ENCODE peak calls at places on chromosome 16, in five cellular contexts. One of them, this sample, is unnamed.

GRCh38 chr16:71709231-71709781 is 15.2 kb downstream of the PHLPP2 start:
- DNase-seq in BJ: no peak
- DNase-seq in cardiac fibroblast: peak
- DNase-seq in CD8-positive, alpha-beta memory T cell: no peak
- DNase-seq in fibroblast of pulmonary artery: peak
- DNase-seq in this sample: peak

GRCh38 chr16:71883849-71884638 is at the start of gene ZNF821:
- DNase-seq in CD8-positive, alpha-beta memory T cell: peak
- DNase-seq in BJ: no peak
- DNase-seq in fibroblast of pulmonary artery: peak
- DNase-seq in cardiac fibroblast: peak
- DNase-seq in this sample: peak

GRCh38 chr16:48916566-48916965 is 306.6 kb upstream of the N4BP1 start:
- DNase-seq in fibroblast of pulmonary artery: no peak
- DNase-seq in BJ: no peak
- DNase-seq in CD8-positive, alpha-beta memory T cell: no peak
- DNase-seq in cardiac fibroblast: no peak
- DNase-seq in this sample: no peak

GRCh38 chr16:87864331-87864989 is 4.8 kb downstream of the SLC7A5 start:
- DNase-seq in BJ: no peak
- DNase-seq in CD8-positive, alpha-beta memory T cell: no peak
- DNase-seq in cardiac fibroblast: no peak
- DNase-seq in fibroblast of pulmonary artery: no peak
- DNase-seq in this sample: no peak

GRCh38 chr16:69840975-69841374 is 78.8 kb downstream of the WWP2 start:
- DNase-seq in fibroblast of pulmonary artery: no peak
- DNase-seq in BJ: no peak
- DNase-seq in CD8-positive, alpha-beta memory T cell: no peak
- DNase-seq in cardiac fibroblast: no peak
- DNase-seq in this sample: no peak

GRCh38 chr16:71895679-71896385 is 501 bp downstream of the IST1 start:
- DNase-seq in BJ: no peak
- DNase-seq in CD8-positive, alpha-beta memory T cell: peak
- DNase-seq in fibroblast of pulmonary artery: peak
- DNase-seq in cardiac fibroblast: peak
- DNase-seq in this sample: peak

GRCh38 chr16:58960484-58960883 is 226.4 kb upstream of the GOT2 start:
- DNase-seq in CD8-positive, alpha-beta memory T cell: no peak
- DNase-seq in fibroblast of pulmonary artery: no peak
- DNase-seq in BJ: no peak
- DNase-seq in cardiac fibroblast: no peak
- DNase-seq in this sample: no peak

GRCh38 chr16:8795096-8795495 is 2.3 kb downstream of the TMEM186 start:
- DNase-seq in CD8-positive, alpha-beta memory T cell: no peak
- DNase-seq in cardiac fibroblast: no peak
- DNase-seq in fibroblast of pulmonary artery: no peak
- DNase-seq in BJ: no peak
- DNase-seq in this sample: no peak

GRCh38 chr16:68503334-68503733 is 35.8 kb upstream of the ZFP90 start:
- DNase-seq in fibroblast of pulmonary artery: no peak
- DNase-seq in cardiac fibroblast: no peak
- DNase-seq in CD8-positive, alpha-beta memory T cell: no peak
- DNase-seq in BJ: no peak
- DNase-seq in this sample: no peak

GRCh38 chr16:4313563-4314531 is 2.0 kb upstream of the GLIS2 start:
- DNase-seq in BJ: no peak
- DNase-seq in fibroblast of pulmonary artery: no peak
- DNase-seq in cardiac fibroblast: peak
- DNase-seq in CD8-positive, alpha-beta memory T cell: no peak
- DNase-seq in this sample: peak

GRCh38 chr16:30896203-30896889 is at the start of gene CTF1:
- DNase-seq in cardiac fibroblast: peak
- DNase-seq in CD8-positive, alpha-beta memory T cell: no peak
- DNase-seq in fibroblast of pulmonary artery: peak
- DNase-seq in BJ: peak
- DNase-seq in this sample: peak

GRCh38 chr16:51146256-51146924 is 4.7 kb downstream of the SALL1 start:
- DNase-seq in fibroblast of pulmonary artery: peak
- DNase-seq in CD8-positive, alpha-beta memory T cell: no peak
- DNase-seq in BJ: no peak
- DNase-seq in cardiac fibroblast: peak
- DNase-seq in this sample: peak

GRCh38 chr16:85056211-85056748 is 28.7 kb downstream of the KIAA0513 start:
- DNase-seq in cardiac fibroblast: peak
- DNase-seq in CD8-positive, alpha-beta memory T cell: no peak
- DNase-seq in BJ: no peak
- DNase-seq in fibroblast of pulmonary artery: peak
- DNase-seq in this sample: no peak

GRCh38 chr16:75593825-75594820 is 27.9 kb downstream of the GABARAPL2 start:
- DNase-seq in CD8-positive, alpha-beta memory T cell: no peak
- DNase-seq in fibroblast of pulmonary artery: peak
- DNase-seq in BJ: peak
- DNase-seq in cardiac fibroblast: peak
- DNase-seq in this sample: peak

GRCh38 chr16:64364894-64365293 is 757.0 kb downstream of the CDH11 start:
- DNase-seq in CD8-positive, alpha-beta memory T cell: no peak
- DNase-seq in BJ: no peak
- DNase-seq in fibroblast of pulmonary artery: no peak
- DNase-seq in cardiac fibroblast: no peak
- DNase-seq in this sample: no peak

GRCh38 chr16:67201411-67202345 is 2.7 kb downstream of the ELMO3 start:
- DNase-seq in fibroblast of pulmonary artery: no peak
- DNase-seq in cardiac fibroblast: no peak
- DNase-seq in CD8-positive, alpha-beta memory T cell: no peak
- DNase-seq in BJ: no peak
- DNase-seq in this sample: no peak

GRCh38 chr16:67198238-67198734 is 645 bp upstream of the ELMO3 start:
- DNase-seq in BJ: no peak
- DNase-seq in fibroblast of pulmonary artery: no peak
- DNase-seq in cardiac fibroblast: peak
- DNase-seq in CD8-positive, alpha-beta memory T cell: no peak
- DNase-seq in this sample: peak

GRCh38 chr16:67200491-67200890 is 1.6 kb downstream of the ELMO3 start:
- DNase-seq in BJ: no peak
- DNase-seq in CD8-positive, alpha-beta memory T cell: no peak
- DNase-seq in cardiac fibroblast: no peak
- DNase-seq in fibroblast of pulmonary artery: no peak
- DNase-seq in this sample: no peak

GRCh38 chr16:67199011-67199807 is at the start of gene ELMO3:
- DNase-seq in CD8-positive, alpha-beta memory T cell: no peak
- DNase-seq in cardiac fibroblast: no peak
- DNase-seq in BJ: no peak
- DNase-seq in fibroblast of pulmonary artery: no peak
- DNase-seq in this sample: no peak

DNA sequence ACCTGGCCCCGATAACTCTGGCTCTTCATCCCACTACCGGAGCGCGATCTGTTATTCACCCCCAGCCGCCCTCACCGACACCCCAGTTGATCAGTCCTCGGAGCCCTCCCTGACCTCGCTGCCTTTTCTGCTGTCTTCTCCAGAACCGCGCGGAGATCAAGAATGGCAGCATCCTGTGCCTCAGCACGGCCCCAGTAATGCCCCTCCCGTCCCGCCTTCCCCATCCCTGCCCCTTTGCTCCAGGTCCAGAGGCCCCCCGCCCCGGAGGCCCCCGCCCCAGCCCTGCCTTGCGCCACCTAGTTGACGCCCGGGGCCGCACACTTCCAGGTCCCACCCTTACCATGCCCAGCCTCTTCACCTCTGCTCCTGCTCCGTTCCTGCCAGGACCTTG is 872 bp downstream of the ELMO3 start:
- DNase-seq in CD8-positive, alpha-beta memory T cell: no peak
- DNase-seq in cardiac fibroblast: no peak
- DNase-seq in fibroblast of pulmonary artery: no peak
- DNase-seq in BJ: no peak
- DNase-seq in this sample: no peak
- H3K4me3 ChIP-seq in CD8-positive, alpha-beta memory T cell: no peak
- H3K4me3 ChIP-seq in cardiac fibroblast: no peak
- H3K4me3 ChIP-seq in fibroblast of pulmonary artery: no peak
- H3K4me3 ChIP-seq in BJ: no peak
- H3K4me3 ChIP-seq in this sample: no peak

GRCh38 chr16:57628782-57629181 is 352 bp downstream of the ADGRG1 start:
- DNase-seq in cardiac fibroblast: no peak
- DNase-seq in CD8-positive, alpha-beta memory T cell: no peak
- DNase-seq in BJ: no peak
- DNase-seq in fibroblast of pulmonary artery: no peak
- DNase-seq in this sample: no peak
- H3K4me3 ChIP-seq in cardiac fibroblast: peak
- H3K4me3 ChIP-seq in CD8-positive, alpha-beta memory T cell: peak
- H3K4me3 ChIP-seq in BJ: peak
- H3K4me3 ChIP-seq in fibroblast of pulmonary artery: peak
- H3K4me3 ChIP-seq in this sample: peak

GRCh38 chr16:6852643-6853042 is 480.0 kb upstream of the RBFOX1 start:
- DNase-seq in cardiac fibroblast: no peak
- DNase-seq in BJ: no peak
- DNase-seq in CD8-positive, alpha-beta memory T cell: no peak
- DNase-seq in fibroblast of pulmonary artery: no peak
- DNase-seq in this sample: no peak
- H3K4me3 ChIP-seq in cardiac fibroblast: no peak
- H3K4me3 ChIP-seq in BJ: no peak
- H3K4me3 ChIP-seq in CD8-positive, alpha-beta memory T cell: no peak
- H3K4me3 ChIP-seq in fibroblast of pulmonary artery: no peak
- H3K4me3 ChIP-seq in this sample: no peak

GRCh38 chr16:81602377-81602776 is 157.8 kb downstream of the CMIP start:
- DNase-seq in cardiac fibroblast: no peak
- DNase-seq in BJ: no peak
- DNase-seq in CD8-positive, alpha-beta memory T cell: no peak
- DNase-seq in fibroblast of pulmonary artery: no peak
- DNase-seq in this sample: no peak

GRCh38 chr16:81604960-81605383 is 160.4 kb downstream of the CMIP start:
- DNase-seq in cardiac fibroblast: peak
- DNase-seq in fibroblast of pulmonary artery: peak
- DNase-seq in CD8-positive, alpha-beta memory T cell: no peak
- DNase-seq in BJ: no peak
- DNase-seq in this sample: peak

GRCh38 chr16:81601601-81602251 is 157.1 kb downstream of the CMIP start:
- DNase-seq in CD8-positive, alpha-beta memory T cell: no peak
- DNase-seq in BJ: no peak
- DNase-seq in fibroblast of pulmonary artery: peak
- DNase-seq in cardiac fibroblast: peak
- DNase-seq in this sample: peak

GRCh38 chr16:81601008-81601428 is 156.4 kb downstream of the CMIP start:
- DNase-seq in fibroblast of pulmonary artery: peak
- DNase-seq in cardiac fibroblast: peak
- DNase-seq in BJ: no peak
- DNase-seq in CD8-positive, alpha-beta memory T cell: no peak
- DNase-seq in this sample: peak

DNA sequence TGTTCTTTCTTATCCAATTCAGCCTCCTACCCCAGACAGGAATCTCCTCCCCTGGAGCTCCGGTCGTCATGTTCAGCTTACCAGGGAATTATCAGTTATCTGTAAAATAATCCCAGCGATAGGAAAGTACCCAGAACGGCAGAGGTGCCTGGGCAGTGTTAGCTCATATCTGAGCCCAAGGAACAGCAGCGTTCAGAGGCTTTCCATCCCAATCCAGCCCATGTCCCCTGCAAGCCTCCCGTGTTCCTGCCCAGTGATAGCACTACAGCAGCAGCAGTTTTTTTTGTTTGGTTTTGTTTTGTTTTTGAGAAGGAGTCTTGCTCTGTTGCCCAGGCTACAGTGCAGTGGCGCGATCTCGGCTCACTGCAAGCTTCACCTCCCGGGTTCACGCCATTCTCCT is 158.2 kb downstream of the CMIP start:
- DNase-seq in BJ: no peak
- DNase-seq in CD8-positive, alpha-beta memory T cell: no peak
- DNase-seq in cardiac fibroblast: no peak
- DNase-seq in fibroblast of pulmonary artery: no peak
- DNase-seq in this sample: no peak
- H3K4me3 ChIP-seq in BJ: no peak
- H3K4me3 ChIP-seq in CD8-positive, alpha-beta memory T cell: no peak
- H3K4me3 ChIP-seq in cardiac fibroblast: no peak
- H3K4me3 ChIP-seq in fibroblast of pulmonary artery: no peak
- H3K4me3 ChIP-seq in this sample: no peak

GRCh38 chr16:967546-968295 is 3.1 kb downstream of the LMF1 start:
- DNase-seq in cardiac fibroblast: no peak
- DNase-seq in fibroblast of pulmonary artery: no peak
- DNase-seq in CD8-positive, alpha-beta memory T cell: no peak
- DNase-seq in BJ: no peak
- DNase-seq in this sample: no peak
- H3K4me3 ChIP-seq in cardiac fibroblast: no peak
- H3K4me3 ChIP-seq in fibroblast of pulmonary artery: no peak
- H3K4me3 ChIP-seq in CD8-positive, alpha-beta memory T cell: no peak
- H3K4me3 ChIP-seq in BJ: no peak
- H3K4me3 ChIP-seq in this sample: no peak

DNA sequence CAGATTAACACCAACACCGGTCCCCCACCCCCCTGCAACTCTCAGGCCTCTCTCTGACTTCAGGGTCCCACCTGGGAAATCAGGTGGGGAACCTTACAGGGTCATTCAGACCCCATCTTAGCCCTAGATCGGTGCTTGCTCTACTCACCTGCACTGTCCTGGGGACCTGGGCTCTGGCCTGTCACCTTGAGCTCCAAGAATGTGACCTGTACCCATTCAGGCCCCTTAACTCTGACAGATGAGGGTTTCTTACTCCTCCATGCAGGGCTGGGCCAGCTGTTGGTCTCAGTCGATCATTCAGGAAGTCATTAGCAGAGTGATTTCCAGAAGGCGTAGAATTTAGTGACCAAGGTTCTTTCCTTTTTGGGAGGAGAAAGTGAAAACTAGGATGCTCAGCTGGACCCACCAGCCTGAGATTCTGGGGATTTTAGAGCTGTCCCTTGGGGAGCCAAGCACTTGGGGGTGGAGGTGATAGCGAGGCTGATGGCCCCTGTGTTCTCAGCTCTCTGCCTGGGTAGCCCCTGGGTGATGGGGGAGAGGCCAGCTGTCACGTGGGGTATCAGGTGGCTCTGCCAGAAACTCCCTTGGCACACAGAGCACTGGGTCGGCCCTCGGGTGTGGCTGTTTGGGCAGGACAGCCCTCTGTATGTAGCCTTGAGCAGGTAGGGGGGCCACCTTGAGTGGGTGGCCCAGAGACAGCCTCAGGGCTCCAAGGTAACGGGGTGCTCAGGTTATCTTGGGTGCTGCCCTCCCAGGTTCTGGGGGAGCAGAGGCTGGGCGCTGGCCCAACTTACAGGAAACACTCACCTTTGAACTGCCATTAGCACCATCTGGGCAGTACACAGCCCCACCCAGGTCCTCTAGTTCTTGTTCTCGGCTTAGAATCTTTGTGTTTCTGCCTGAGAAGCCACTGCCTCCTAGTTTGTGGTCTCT is 734 bp downstream of the MVP start:
- DNase-seq in fibroblast of pulmonary artery: peak
- DNase-seq in cardiac fibroblast: no peak
- DNase-seq in CD8-positive, alpha-beta memory T cell: peak
- DNase-seq in BJ: no peak
- DNase-seq in this sample: no peak
- H3K4me3 ChIP-seq in fibroblast of pulmonary artery: peak
- H3K4me3 ChIP-seq in cardiac fibroblast: peak
- H3K4me3 ChIP-seq in CD8-positive, alpha-beta memory T cell: peak
- H3K4me3 ChIP-seq in BJ: peak
- H3K4me3 ChIP-seq in this sample: peak

GRCh38 chr16:53085539-53086450 is 31.0 kb downstream of the CHD9 start:
- DNase-seq in cardiac fibroblast: peak
- DNase-seq in CD8-positive, alpha-beta memory T cell: no peak
- DNase-seq in BJ: no peak
- DNase-seq in fibroblast of pulmonary artery: peak
- DNase-seq in this sample: peak
- H3K4me3 ChIP-seq in cardiac fibroblast: no peak
- H3K4me3 ChIP-seq in CD8-positive, alpha-beta memory T cell: no peak
- H3K4me3 ChIP-seq in BJ: no peak
- H3K4me3 ChIP-seq in fibroblast of pulmonary artery: no peak
- H3K4me3 ChIP-seq in this sample: no peak

This sample was measured in astrocyte of the spinal cord.